ENCODE peak calls at places on chromosome 16, in five cellular contexts. Z is ascending aorta, X is psoas muscle, V is kidney, G is astrocyte of the spinal cord. W is an unnamed sample.
A peak's percentile ranks its signal among the peaks of the same experiment; 100 is the strongest.

GRCh38 chr16:9645911-9646310 is 536.3 kb downstream of the GRIN2A start:
- DNase-seq in Z (no peak), X (no peak), V (no peak), G (no peak), W (no peak)

GRCh38 chr16:85602831-85603755 is 10.0 kb upstream of the GSE1 start:
- DNase-seq in Z (no peak), X (no peak), V (no peak), G (no peak), W (no peak)

GRCh38 chr16:17358846-17359245 is 111.9 kb downstream of the XYLT1 start:
- DNase-seq in Z (no peak), X (no peak), V (no peak), G (peak; percentile 80), W (peak; percentile 30)

GRCh38 chr16:29961479-29962343 is at the start of gene TMEM219:
- DNase-seq in Z (peak; percentile 97), X (peak; percentile 95), V (peak; percentile 97), G (peak; percentile 88), W (peak; percentile 84)

GRCh38 chr16:84446086-84446485 is 58.4 kb downstream of the MEAK7 start:
- DNase-seq in Z (no peak), X (no peak), V (no peak), G (no peak), W (peak; percentile 37)

GRCh38 chr16:49434733-49435132 is 61.1 kb downstream of the C16orf78 start:
- DNase-seq in Z (no peak), X (no peak), V (no peak), G (no peak), W (no peak)

GRCh38 chr16:2149630-2150417 is 1.4 kb downstream of the RAB26 start:
- DNase-seq in Z (no peak), X (no peak), V (peak; percentile 77), G (no peak), W (no peak)

GRCh38 chr16:77853125-77853524 is 64.8 kb downstream of the VAT1L start:
- DNase-seq in Z (peak; percentile 3), X (no peak), V (no peak), G (no peak), W (no peak)

GRCh38 chr16:14549789-14550153 is 80.3 kb downstream of the PARN start:
- DNase-seq in Z (no peak), X (no peak), V (no peak), G (no peak), W (no peak)

GRCh38 chr16:66287916-66288315 is 78.6 kb upstream of the CDH5 start:
- DNase-seq in Z (no peak), X (no peak), V (no peak), G (no peak), W (no peak)

GRCh38 chr16:12330977-12331376 is 354.4 kb downstream of the SNX29 start:
- DNase-seq in Z (no peak), X (no peak), V (no peak), G (no peak), W (no peak)

GRCh38 chr16:1993731-1994131 is 4.0 kb downstream of the SYNGR3 start:
- DNase-seq in Z (no peak), X (peak; percentile 60), V (peak; percentile 86), G (no peak), W (peak; percentile 59)

GRCh38 chr16:2388875-2389433 is 40.3 kb upstream of the CCNF start:
- DNase-seq in Z (peak; percentile 63), X (no peak), V (no peak), G (peak; percentile 92), W (peak; percentile 92)

GRCh38 chr16:1456951-1457350 is 12.6 kb upstream of the CCDC154 start:
- DNase-seq in Z (no peak), X (no peak), V (peak; percentile 55), G (no peak), W (no peak)

GRCh38 chr16:81785138-81785924 is 6.2 kb downstream of the PLCG2 start:
- DNase-seq in Z (no peak), X (no peak), V (no peak), G (no peak), W (no peak)

GRCh38 chr16:28623172-28623711 is 13.4 kb upstream of the SULT1A1 start:
- DNase-seq in Z (no peak), X (peak; percentile 74), V (peak; percentile 85), G (peak; percentile 12), W (no peak)

GRCh38 chr16:85330694-85331188 is 218.5 kb upstream of the CIBAR2 start:
- DNase-seq in Z (no peak), X (peak; percentile 45), V (no peak), G (peak; percentile 84), W (peak; percentile 91)

GRCh38 chr16:58753711-58754134 is 19.6 kb upstream of the GOT2 start:
- DNase-seq in Z (no peak), X (peak; percentile 54), V (no peak), G (no peak), W (no peak)

GRCh38 chr16:73131153-73131862 is 83.4 kb upstream of the ZFHX3 start:
- DNase-seq in Z (no peak), X (no peak), V (no peak), G (no peak), W (no peak)

GRCh38 chr16:14302399-14303181 is 231.5 kb downstream of the MRTFB start:
- DNase-seq in Z (no peak), X (peak; percentile 78), V (peak; percentile 73), G (no peak), W (no peak)

GRCh38 chr16:85826686-85827247 is 27.3 kb downstream of the COX4I1 start:
- DNase-seq in Z (no peak), X (no peak), V (peak; percentile 30), G (no peak), W (no peak)

GRCh38 chr16:19127674-19128131 is 13.9 kb downstream of the ITPRIPL2 start:
- DNase-seq in Z (no peak), X (no peak), V (no peak), G (no peak), W (no peak)

GRCh38 chr16:2027024-2028010 is 615 bp downstream of the NHERF2 start:
- DNase-seq in Z (no peak), X (no peak), V (peak; percentile 76), G (no peak), W (peak; percentile 68)

GRCh38 chr16:78485188-78485898 is 385.9 kb downstream of the WWOX start:
- DNase-seq in Z (no peak), X (no peak), V (no peak), G (no peak), W (no peak)

GRCh38 chr16:78235168-78235800 is 135.8 kb downstream of the WWOX start:
- DNase-seq in Z (peak; percentile 79), X (peak; percentile 60), V (peak; percentile 79), G (peak; percentile 70), W (peak; percentile 59)

GRCh38 chr16:49443576-49443975 is 70.0 kb downstream of the C16orf78 start:
- DNase-seq in Z (no peak), X (no peak), V (no peak), G (no peak), W (no peak)

GRCh38 chr16:11402051-11402744 is 56.9 kb downstream of the RMI2 start:
- DNase-seq in Z (no peak), X (no peak), V (peak; percentile 75), G (no peak), W (no peak)

GRCh38 chr16:10828851-10829331 is 10.3 kb upstream of the TVP23A start:
- DNase-seq in Z (peak; percentile 98), X (peak; percentile 91), V (peak; percentile 97), G (peak; percentile 89), W (peak; percentile 66)

GRCh38 chr16:47627056-47627455 is 165.9 kb downstream of the PHKB start:
- DNase-seq in Z (no peak), X (no peak), V (no peak), G (no peak), W (peak; percentile 22)

GRCh38 chr16:88922114-88922825 is 54.7 kb downstream of the CBFA2T3 start:
- DNase-seq in Z (peak; percentile 81), X (peak; percentile 88), V (peak; percentile 93), G (peak; percentile 23), W (peak; percentile 68)

DNA sequence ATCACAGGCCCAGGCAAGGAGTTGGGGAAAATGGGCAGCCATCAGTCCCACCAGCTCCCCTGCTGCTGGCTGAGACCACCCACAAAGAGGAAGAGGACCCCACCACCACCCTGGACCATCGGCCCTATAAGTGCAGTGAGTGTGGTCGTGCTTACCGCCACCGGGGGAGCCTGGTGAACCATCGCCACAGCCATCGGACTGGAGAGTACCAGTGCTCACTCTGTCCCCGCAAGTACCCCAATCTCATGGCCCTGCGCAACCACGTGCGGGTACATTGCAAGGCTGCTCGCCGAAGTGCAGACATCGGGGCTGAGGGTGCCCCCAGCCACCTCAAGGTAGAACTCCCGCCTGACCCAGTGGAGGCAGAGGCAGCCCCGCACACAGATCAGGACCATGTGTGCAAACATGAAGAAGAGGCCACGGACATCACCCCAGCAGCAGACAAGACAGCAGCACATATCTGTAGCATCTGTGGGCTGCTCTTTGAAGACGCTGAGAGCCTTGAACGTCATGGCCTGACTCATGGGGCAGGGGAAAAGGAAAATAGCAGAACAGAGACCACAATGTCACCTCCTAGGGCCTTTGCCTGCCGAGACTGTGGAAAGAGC is 3.5 kb downstream of the ZNF646 start:
- DNase-seq in Z (peak; percentile 61), X (no peak), V (no peak), G (no peak), W (no peak)
- TF ChIP-seq CTCF in Z (no peak), X (no peak), V (no peak), G (peak; percentile 4), W (no peak)

GRCh38 chr16:56990407-56991286 is 1.3 kb downstream of the NLRC5 start:
- DNase-seq in Z (peak; percentile 51), X (no peak), V (no peak), G (no peak), W (no peak)
- H3K4me3 ChIP-seq in Z (peak overlapping the region; percentile 95), X (peak overlapping the region; percentile 80), V (peak overlapping the region; percentile 74), G (peak overlapping the region; percentile 81), W (peak overlapping the region; percentile 80)

GRCh38 chr16:69083306-69083941 is 22.0 kb upstream of the HAS3 start:
- DNase-seq in Z (no peak), X (no peak), V (no peak), G (no peak), W (no peak)
- TF ChIP-seq CTCF in Z (no peak), X (no peak), V (peak; percentile 34), G (no peak), W (no peak)

GRCh38 chr16:24610421-24610765 is 71.0 kb downstream of the RBBP6 start:
- DNase-seq in Z (no peak), X (peak; percentile 62), V (peak; percentile 75), G (peak; percentile 32), W (peak; percentile 51)

GRCh38 chr16:24611310-24611709 is 71.9 kb downstream of the RBBP6 start:
- DNase-seq in Z (no peak), X (no peak), V (no peak), G (no peak), W (no peak)

GRCh38 chr16:24609417-24609739 is 70.0 kb downstream of the RBBP6 start:
- DNase-seq in Z (no peak), X (no peak), V (no peak), G (no peak), W (no peak)

GRCh38 chr16:24612656-24613055 is 73.3 kb downstream of the RBBP6 start:
- DNase-seq in Z (no peak), X (no peak), V (no peak), G (no peak), W (no peak)

GRCh38 chr16:24609740-24610420 is 70.5 kb downstream of the RBBP6 start:
- DNase-seq in Z (peak; percentile 78), X (peak; percentile 62), V (peak; percentile 85), G (peak; percentile 50), W (peak; percentile 73)
- H3K4me3 ChIP-seq in Z (peak overlapping the region; percentile 62), X (peak overlapping the region; percentile 38), V (peak overlapping the region; percentile 43), G (peak overlapping the region; percentile 7), W (peak overlapping the region; percentile 13)

W was measured in cardiac fibroblast.